ENCODE peak calls at places on chromosomes 6 and 20, in eight cellular contexts. W is AG10803, C is fibroblast of mammary gland, L is psoas muscle, K is SJSA1, N is iPS DF 6.9, U is cardiac muscle cell, H is fibroblast of pulmonary artery. M is an unnamed sample.

GRCh38 chr20:38790210-38791053 is 15.1 kb upstream of the PPP1R16B start:
- DNase-seq in W (peak), C (peak), L (no peak), K (no peak), N (no peak), U (peak), H (peak), M (no peak)

GRCh38 chr20:18404172-18404571 is 62.7 kb downstream of the DZANK1 start:
- DNase-seq in W (peak), C (no peak), L (no peak), K (no peak), N (no peak), U (no peak), H (no peak), M (no peak)

GRCh38 chr6:40996591-40997247 is 42.3 kb downstream of the UNC5CL start:
- DNase-seq in W (peak), C (no peak), L (no peak), K (no peak), N (no peak), U (peak), H (peak), M (no peak)

GRCh38 chr20:36336204-36336603 is 30.1 kb downstream of the DLGAP4 start:
- DNase-seq in W (no peak), C (no peak), L (no peak), K (no peak), N (no peak), U (no peak), H (no peak), M (no peak)

GRCh38 chr6:10300071-10300470 is 114.8 kb downstream of the TFAP2A start:
- DNase-seq in W (no peak), C (no peak), L (no peak), K (no peak), N (no peak), U (no peak), H (no peak), M (no peak)

GRCh38 chr6:121652726-121653623 is 217.5 kb downstream of the GJA1 start:
- DNase-seq in W (peak), C (peak), L (no peak), K (no peak), N (no peak), U (no peak), H (peak), M (no peak)

GRCh38 chr6:152296648-152297376 is 340.4 kb downstream of the SYNE1 start:
- DNase-seq in W (no peak), C (no peak), L (no peak), K (no peak), N (no peak), U (no peak), H (no peak), M (no peak)

GRCh38 chr6:31383149-31383548 is 20.2 kb upstream of the MICA start:
- DNase-seq in W (peak), C (peak), L (no peak), K (no peak), N (no peak), U (no peak), H (peak), M (no peak)

GRCh38 chr6:37207903-37208456 is 38.0 kb downstream of the PIM1 start:
- DNase-seq in W (peak), C (peak), L (peak), K (peak), N (peak), U (peak), H (peak), M (peak)

GRCh38 chr6:26028753-26029569 is 58.3 kb upstream of the HFE start:
- DNase-seq in W (no peak), C (no peak), L (no peak), K (no peak), N (no peak), U (no peak), H (no peak), M (no peak)
- H3K4me3 ChIP-seq in W (no peak), C (no peak), L (no peak), K (no peak), N (no peak), U (no peak), H (no peak), M (no peak)

GRCh38 chr20:43695571-43695970 is 28.7 kb downstream of the MYBL2 start:
- DNase-seq in W (no peak), C (no peak), L (no peak), K (no peak), N (no peak), U (no peak), H (no peak), M (no peak)

GRCh38 chr20:43699941-43700565 is 26.7 kb downstream of the GTSF1L start:
- DNase-seq in W (no peak), C (no peak), L (no peak), K (no peak), N (no peak), U (no peak), H (no peak), M (no peak)

GRCh38 chr20:43691928-43692524 is 25.1 kb downstream of the MYBL2 start:
- DNase-seq in W (peak), C (peak), L (no peak), K (no peak), N (no peak), U (peak), H (peak), M (peak)

GRCh38 chr20:43690943-43691598 is 24.2 kb downstream of the MYBL2 start:
- DNase-seq in W (no peak), C (no peak), L (no peak), K (no peak), N (no peak), U (no peak), H (no peak), M (no peak)

GRCh38 chr20:43694763-43695162 is 27.8 kb downstream of the MYBL2 start:
- DNase-seq in W (no peak), C (no peak), L (no peak), K (no peak), N (no peak), U (no peak), H (no peak), M (no peak)
- H3K4me3 ChIP-seq in W (no peak), C (no peak), L (no peak), K (no peak), N (no peak), U (no peak), H (no peak), M (no peak)

GRCh38 chr20:6053776-6054688 is at the start of gene LRRN4:
- DNase-seq in W (peak), C (peak), L (no peak), K (no peak), N (no peak), U (peak), H (peak), M (no peak)
- H3K4me3 ChIP-seq in W (no peak), C (no peak), L (no peak), K (no peak), N (no peak), U (peak), H (no peak), M (no peak)

DNA sequence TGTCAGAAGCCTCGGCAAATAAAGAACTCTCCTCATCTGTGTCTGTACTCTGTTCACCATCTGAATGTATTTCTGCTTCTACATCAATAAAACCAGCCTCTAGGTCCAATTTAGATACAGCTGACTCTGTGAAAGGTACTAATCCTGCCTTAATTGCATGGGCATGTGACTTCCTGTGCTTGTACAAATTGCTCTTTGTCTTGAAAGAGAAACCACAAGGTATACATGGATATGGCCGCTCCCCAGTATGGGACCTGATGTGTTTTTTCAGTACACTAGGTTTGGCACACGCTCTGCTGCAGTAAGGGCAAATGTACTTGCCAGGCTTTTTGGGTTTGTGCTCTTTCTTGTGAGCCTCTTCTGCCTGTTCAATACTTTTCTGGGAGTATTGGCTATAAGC is 171.1 kb downstream of the HIVEP2 start:
- DNase-seq in W (no peak), C (no peak), L (no peak), K (no peak), N (no peak), U (no peak), H (no peak), M (no peak)
- H3K4me3 ChIP-seq in W (no peak), C (no peak), L (no peak), K (no peak), N (no peak), U (no peak), H (no peak), M (no peak)

DNA sequence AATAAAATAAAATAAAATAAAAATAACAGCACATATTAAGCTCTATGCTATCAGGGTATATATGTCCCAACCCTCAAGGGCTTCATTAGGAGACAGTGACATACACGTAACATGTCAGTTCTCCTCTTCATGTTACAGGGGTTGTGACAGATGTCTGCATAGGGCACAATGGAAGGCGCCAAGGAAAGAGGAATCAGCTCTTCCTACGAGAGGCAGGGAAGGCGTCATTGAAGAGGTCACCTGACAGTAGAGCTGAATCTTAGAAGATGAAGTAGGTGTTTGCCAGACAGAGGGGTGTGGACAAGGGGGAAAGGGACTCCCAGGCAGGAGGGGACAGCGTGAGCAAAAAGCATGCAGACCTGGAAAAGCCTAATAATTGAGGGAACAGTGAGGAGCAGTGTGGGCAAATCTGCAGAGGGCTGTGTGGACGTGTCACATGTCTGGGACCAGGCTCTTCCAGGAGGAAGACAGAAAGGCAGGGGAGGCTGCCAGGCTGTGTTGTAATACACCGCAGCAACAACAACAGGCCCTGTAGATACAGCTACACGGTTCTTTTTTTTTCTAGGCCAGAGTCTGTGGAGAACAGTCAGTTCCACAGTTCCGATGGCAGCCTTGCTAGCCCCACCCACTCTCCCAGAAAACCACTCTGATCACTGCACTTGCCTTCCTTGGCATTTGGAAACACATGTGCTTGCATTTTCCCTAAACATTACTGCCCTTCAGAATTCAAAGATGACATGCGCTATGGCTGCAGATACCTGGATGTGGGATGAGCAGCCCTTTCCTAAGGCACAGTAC is 2.5 kb upstream of the FKBP5 start:
- DNase-seq in W (peak), C (peak), L (peak), K (no peak), N (no peak), U (no peak), H (peak), M (peak)
- H3K4me3 ChIP-seq in W (no peak), C (no peak), L (peak), K (no peak), N (no peak), U (no peak), H (no peak), M (no peak)